ENCODE peak calls at places on chromosome X, in ten cellular contexts. G is iris pigment epithelial cell; D is suprapubic skin; A is COLO829; W is fibroblast of lung; C is head of caudate nucleus; Y is MV-4-11; X is stimulated activated CD8-positive, alpha-beta memory T cell treated with anti-CD3 and anti-CD28 coated beads, Interleukin-12 subunit alpha, Interleukin-12 subunit beta, amount 100 ng/mL, for 1 hour; M is occipital lobe; P is osteocyte. U is an unnamed sample.

GRCh38 chrX:19602866-19603620 is 87.7 kb upstream of the MAP3K15 start:
- DNase-seq in C (peak; percentile 29), M (no peak), X (no peak), W (peak; percentile 37), P (no peak), D (no peak), Y (no peak), A (no peak), G (peak; percentile 84), U (no peak)

GRCh38 chrX:104459796-104460195 is 106.2 kb upstream of the IL1RAPL2 start:
- DNase-seq in D (no peak), M (no peak), W (no peak), Y (no peak), X (no peak), G (no peak), C (no peak), P (no peak), A (no peak), U (no peak)

GRCh38 chrX:9122504-9123245 is 88.7 kb upstream of the FAM9B start:
- DNase-seq in A (no peak), W (peak; percentile 13), X (no peak), C (no peak), G (peak; percentile 31), D (no peak), P (no peak), Y (peak; percentile 62), M (no peak), U (no peak)

GRCh38 chrX:68273887-68274286 is 159.4 kb downstream of the OPHN1 start:
- DNase-seq in P (no peak), W (no peak), G (peak; percentile 34), A (no peak), X (no peak), C (no peak), M (no peak), D (no peak), Y (no peak), U (no peak)

GRCh38 chrX:262391-262909 is 18.7 kb upstream of the PLCXD1 start:
- DNase-seq in P (peak; percentile 40), D (no peak), X (no peak), C (no peak), A (no peak), G (no peak), W (no peak), M (no peak), Y (no peak), U (no peak)

GRCh38 chrX:132909643-132910042 is 48.8 kb downstream of the HS6ST2 start:
- DNase-seq in M (no peak), P (no peak), W (peak; percentile 90), C (no peak), Y (no peak), G (peak; percentile 83), A (no peak), X (no peak), D (no peak), U (no peak)

GRCh38 chrX:42098897-42099296 is 175.5 kb upstream of the CASK start:
- DNase-seq in X (no peak), D (no peak), A (no peak), W (no peak), P (no peak), C (no peak), M (no peak), G (peak; percentile 10), Y (no peak), U (no peak)

GRCh38 chrX:39012561-39013209 is 211.4 kb downstream of the MID1IP1 start:
- DNase-seq in G (no peak), D (no peak), P (no peak), W (peak; percentile 14), A (peak; percentile 2), M (no peak), Y (no peak), X (no peak), C (no peak), U (no peak)

GRCh38 chrX:8273451-8273894 is 102.4 kb upstream of the VCX2 start:
- DNase-seq in M (no peak), G (peak; percentile 16), Y (no peak), D (no peak), W (no peak), C (no peak), A (no peak), P (no peak), X (no peak), U (no peak)

GRCh38 chrX:101973066-101973465 is 41.2 kb upstream of the ZMAT1 start:
- DNase-seq in D (no peak), A (no peak), G (no peak), P (no peak), C (no peak), X (no peak), M (no peak), Y (no peak), W (no peak), U (no peak)

GRCh38 chrX:154525606-154526490 is 9.8 kb upstream of the FAM3A start:
- DNase-seq in X (no peak), G (no peak), M (no peak), C (no peak), Y (peak; percentile 3), W (no peak), P (no peak), A (no peak), D (no peak), U (no peak)

GRCh38 chrX:37955273-37955672 is 51.1 kb upstream of the SYTL5 start:
- DNase-seq in D (no peak), W (no peak), X (no peak), M (no peak), C (no peak), Y (no peak), G (no peak), P (no peak), A (no peak), U (no peak)

GRCh38 chrX:124257924-124258706 is 74.3 kb upstream of the TEX13D start:
- DNase-seq in C (no peak), D (no peak), M (no peak), A (no peak), G (no peak), P (no peak), Y (peak; percentile 2), X (no peak), W (peak; percentile 5), U (no peak)

GRCh38 chrX:72539822-72540221 is 32.8 kb downstream of the HDAC8 start:
- DNase-seq in G (peak; percentile 4), M (no peak), Y (no peak), X (no peak), D (no peak), W (no peak), A (peak; percentile 8), P (no peak), C (no peak), U (no peak)

GRCh38 chrX:50905334-50905733 is 5.2 kb upstream of the BMP15 start:
- DNase-seq in G (no peak), P (no peak), X (no peak), W (peak; percentile 0), M (no peak), C (no peak), A (no peak), D (no peak), Y (peak; percentile 5), U (no peak)

GRCh38 chrX:40097492-40098263 is at the start of gene BCOR:
- DNase-seq in C (peak; percentile 73), W (peak; percentile 54), G (peak; percentile 55), X (peak; percentile 54), P (no peak), M (peak; percentile 70), D (no peak), Y (peak; percentile 39), A (no peak), U (no peak)